ENCODE peak calls at places on chromosomes 6 and 20, in four cellular contexts. H is NCI-H1092, F is neuronal stem cell, S is tibial nerve. I is an unnamed sample.
A peak's percentile ranks its signal among the peaks of the same experiment; 100 is the strongest.

GRCh38 chr20:13493143-13493542 is 145.6 kb downstream of the TASP1 start:
- DNase-seq in S (no peak), H (no peak), F (peak; percentile 14), I (no peak)

GRCh38 chr20:19885981-19886665 is 128.1 kb downstream of the RIN2 start:
- DNase-seq in F (no peak), H (no peak), S (no peak), I (no peak)

GRCh38 chr20:18613553-18613952 is 25.7 kb downstream of the DTD1 start:
- DNase-seq in H (no peak), F (no peak), S (no peak), I (no peak)

GRCh38 chr6:140371360-140371870 is 997.0 kb upstream of the CITED2 start:
- DNase-seq in H (no peak), S (no peak), F (no peak), I (no peak)

GRCh38 chr6:67345946-67346345 is 1289.1 kb upstream of the ADGRB3 start:
- DNase-seq in H (no peak), S (no peak), F (no peak), I (no peak)

GRCh38 chr20:61777773-61778484 is 287.8 kb downstream of the TAF4 start:
- DNase-seq in F (no peak), H (no peak), S (no peak), I (no peak)

GRCh38 chr6:161748535-161749386 is 474.9 kb upstream of the AGPAT4 start:
- DNase-seq in S (no peak), H (peak; percentile 32), F (peak; percentile 78), I (no peak)

GRCh38 chr6:135162678-135163439 is 18.2 kb upstream of the MYB start:
- DNase-seq in S (no peak), F (peak; percentile 55), H (no peak), I (peak; percentile 61)

GRCh38 chr6:2209226-2209809 is 36.1 kb downstream of the GMDS start:
- DNase-seq in F (peak; percentile 23), S (no peak), H (no peak), I (peak; percentile 40)

GRCh38 chr6:52647199-52647598 is 23.7 kb upstream of the TMEM14A start:
- DNase-seq in S (no peak), F (no peak), H (no peak), I (no peak)

GRCh38 chr20:57772349-57772964 is 62.6 kb upstream of the PMEPA1 start:
- DNase-seq in F (no peak), H (no peak), S (no peak), I (no peak)

GRCh38 chr6:139879823-139880356 is 505.4 kb upstream of the CITED2 start:
- DNase-seq in F (no peak), S (no peak), H (no peak), I (no peak)

GRCh38 chr6:56435754-56436153 is 188.4 kb upstream of the COL21A1 start:
- DNase-seq in S (no peak), H (no peak), F (no peak), I (no peak)

GRCh38 chr6:118542184-118542952 is 5.7 kb upstream of the PLN start:
- DNase-seq in S (no peak), H (no peak), F (no peak), I (no peak)

GRCh38 chr20:20412750-20413149 is 44.8 kb downstream of the INSM1 start:
- DNase-seq in F (no peak), H (no peak), S (no peak), I (no peak)

GRCh38 chr6:39296745-39297640 is 17.2 kb downstream of the KCNK17 start:
- DNase-seq in H (no peak), F (no peak), S (peak; percentile 58), I (no peak)

GRCh38 chr6:157241411-157241979 is 81.8 kb downstream of the TMEM242 start:
- DNase-seq in F (no peak), S (no peak), H (peak; percentile 36), I (no peak)

GRCh38 chr6:56246941-56247653 is at the start of gene COL21A1:
- DNase-seq in H (no peak), F (peak; percentile 52), S (peak; percentile 19), I (no peak)

GRCh38 chr6:37548067-37548674 is 48.5 kb upstream of the CCDC167 start:
- DNase-seq in F (no peak), H (no peak), S (no peak), I (no peak)

GRCh38 chr20:64279826-64280459 is 24.4 kb downstream of the PCMTD2 start:
- DNase-seq in F (no peak), H (no peak), S (no peak), I (no peak)

GRCh38 chr6:138522611-138523010 is 23.3 kb upstream of the NHSL1 start:
- DNase-seq in H (no peak), S (no peak), F (no peak), I (no peak)

GRCh38 chr6:111536888-111537287 is 53.9 kb upstream of the REV3L start:
- DNase-seq in F (no peak), S (no peak), H (no peak), I (no peak)